ENCODE peak calls at places on chromosomes 7 and 10, in seven cellular contexts. M, A, S, B, R, P and I are unnamed samples.
A peak's percentile ranks its signal among the peaks of the same experiment; 100 is the strongest.

GRCh38 chr10:2279666-2280065 is 542.3 kb upstream of the ADARB2 start:
- DNase-seq in M (no peak), A (no peak), S (no peak), B (no peak), R (no peak), P (no peak), I (no peak)

GRCh38 chr10:126216221-126216701 is 172.0 kb downstream of the ADAM12 start:
- DNase-seq in M (no peak), A (no peak), S (no peak), B (no peak), R (no peak), P (no peak), I (no peak)

GRCh38 chr10:110392860-110393732 is 88.4 kb upstream of the SMNDC1 start:
- DNase-seq in M (peak; percentile 55), A (peak; percentile 43), S (no peak), B (no peak), R (no peak), P (no peak), I (no peak)

GRCh38 chr10:95798307-95798850 is 42.4 kb downstream of the ENTPD1 start:
- DNase-seq in M (no peak), A (no peak), S (no peak), B (no peak), R (no peak), P (no peak), I (no peak)

GRCh38 chr7:105532709-105533460 is 884 bp downstream of the RINT1 start:
- DNase-seq in M (no peak), A (no peak), S (no peak), B (no peak), R (no peak), P (no peak), I (no peak)

GRCh38 chr7:90624128-90624980 is 28.2 kb downstream of the CDK14 start:
- DNase-seq in M (peak; percentile 66), A (no peak), S (no peak), B (no peak), R (no peak), P (no peak), I (no peak)

GRCh38 chr10:101485681-101486554 is 102.1 kb downstream of the POLL start:
- DNase-seq in M (no peak), A (no peak), S (no peak), B (no peak), R (no peak), P (no peak), I (no peak)

GRCh38 chr10:79342295-79342761 is 4.9 kb upstream of the PPIF start:
- DNase-seq in M (no peak), A (no peak), S (no peak), B (no peak), R (no peak), P (peak; percentile 49), I (peak; percentile 50)

GRCh38 chr7:85150624-85151023 is 36.2 kb downstream of the SEMA3D start:
- DNase-seq in M (peak; percentile 43), A (no peak), S (no peak), B (no peak), R (no peak), P (no peak), I (no peak)

GRCh38 chr7:143479055-143479766 is 1.5 kb downstream of the TAS2R41 start:
- DNase-seq in M (no peak), A (no peak), S (no peak), B (no peak), R (no peak), P (no peak), I (no peak)

GRCh38 chr10:110144526-110144925 is 62.9 kb upstream of the MXI1 start:
- DNase-seq in M (no peak), A (no peak), S (no peak), B (no peak), R (no peak), P (no peak), I (no peak)

GRCh38 chr7:5383314-5384098 is 40.1 kb downstream of the TNRC18 start:
- DNase-seq in M (no peak), A (no peak), S (no peak), B (no peak), R (no peak), P (no peak), I (no peak)

GRCh38 chr10:79059859-79060379 is 8.8 kb upstream of the ZMIZ1 start:
- DNase-seq in M (no peak), A (no peak), S (no peak), B (no peak), R (no peak), P (peak; percentile 86), I (no peak)

GRCh38 chr7:36153571-36154097 is 580 bp downstream of the EEPD1 start:
- DNase-seq in M (no peak), A (no peak), S (no peak), B (no peak), R (peak; percentile 66), P (no peak), I (no peak)

GRCh38 chr10:5510281-5511072 is 11.1 kb upstream of the CALML5 start:
- DNase-seq in M (no peak), A (no peak), S (no peak), B (no peak), R (no peak), P (no peak), I (no peak)

GRCh38 chr7:45591101-45591906 is 17.1 kb downstream of the ADCY1 start:
- DNase-seq in M (no peak), A (no peak), S (no peak), B (no peak), R (no peak), P (no peak), I (peak; percentile 60)

GRCh38 chr10:102003541-102003940 is 52.4 kb downstream of the ARMH3 start:
- DNase-seq in M (peak; percentile 38), A (no peak), S (no peak), B (no peak), R (no peak), P (no peak), I (no peak)

GRCh38 chr7:103113164-103113563 is 35.7 kb downstream of the NAPEPLD start:
- DNase-seq in M (peak; percentile 98), A (peak; percentile 59), S (no peak), B (peak; percentile 91), R (no peak), P (no peak), I (no peak)

GRCh38 chr10:124680675-124681074 is 63.5 kb downstream of the FAM53B start:
- DNase-seq in M (no peak), A (no peak), S (no peak), B (no peak), R (no peak), P (no peak), I (no peak)

GRCh38 chr10:88372051-88372450 is 211.1 kb downstream of the RNLS start:
- DNase-seq in M (no peak), A (no peak), S (no peak), B (no peak), R (no peak), P (no peak), I (no peak)

GRCh38 chr10:118571123-118571522 is 24.3 kb downstream of the PRLHR start:
- DNase-seq in M (no peak), A (no peak), S (no peak), B (no peak), R (no peak), P (no peak), I (peak; percentile 25)

GRCh38 chr10:92208736-92209135 is 82.1 kb downstream of the CPEB3 start:
- DNase-seq in M (peak; percentile 61), A (no peak), S (no peak), B (no peak), R (no peak), P (no peak), I (no peak)

GRCh38 chr7:17943006-17943405 is 2.7 kb upstream of the SNX13 start:
- DNase-seq in M (no peak), A (no peak), S (no peak), B (no peak), R (no peak), P (no peak), I (no peak)

GRCh38 chr7:17946591-17946990 is 6.3 kb upstream of the SNX13 start:
- DNase-seq in M (no peak), A (no peak), S (no peak), B (no peak), R (peak; percentile 19), P (no peak), I (no peak)

GRCh38 chr7:17947606-17948005 is 7.3 kb upstream of the SNX13 start:
- DNase-seq in M (no peak), A (no peak), S (no peak), B (no peak), R (no peak), P (no peak), I (no peak)

GRCh38 chr7:17942231-17942630 is 1.9 kb upstream of the SNX13 start:
- DNase-seq in M (no peak), A (no peak), S (no peak), B (no peak), R (no peak), P (no peak), I (no peak)

GRCh38 chr7:17944720-17945119 is 4.4 kb upstream of the SNX13 start:
- DNase-seq in M (no peak), A (no peak), S (no peak), B (no peak), R (no peak), P (no peak), I (no peak)
- TF ChIP-seq CTCF in M (no peak), A (peak; percentile 23), S (no peak), B (peak; percentile 37), R (peak; percentile 41), P (no peak), I (peak; percentile 59)

GRCh38 chr7:75687246-75688088 is 51.3 kb downstream of the HIP1 start:
- DNase-seq in M (no peak), A (no peak), S (no peak), B (no peak), R (no peak), P (no peak), I (no peak)
- TF ChIP-seq CTCF in M (no peak), A (no peak), S (no peak), B (no peak), R (no peak), P (peak; percentile 13), I (no peak)

GRCh38 chr10:69064762-69065328 is 23.1 kb upstream of the SRGN start:
- DNase-seq in M (no peak), A (no peak), S (no peak), B (no peak), R (no peak), P (no peak), I (no peak)
- TF ChIP-seq CTCF in M (no peak), A (no peak), S (no peak), B (no peak), R (no peak), P (no peak), I (no peak)

DNA sequence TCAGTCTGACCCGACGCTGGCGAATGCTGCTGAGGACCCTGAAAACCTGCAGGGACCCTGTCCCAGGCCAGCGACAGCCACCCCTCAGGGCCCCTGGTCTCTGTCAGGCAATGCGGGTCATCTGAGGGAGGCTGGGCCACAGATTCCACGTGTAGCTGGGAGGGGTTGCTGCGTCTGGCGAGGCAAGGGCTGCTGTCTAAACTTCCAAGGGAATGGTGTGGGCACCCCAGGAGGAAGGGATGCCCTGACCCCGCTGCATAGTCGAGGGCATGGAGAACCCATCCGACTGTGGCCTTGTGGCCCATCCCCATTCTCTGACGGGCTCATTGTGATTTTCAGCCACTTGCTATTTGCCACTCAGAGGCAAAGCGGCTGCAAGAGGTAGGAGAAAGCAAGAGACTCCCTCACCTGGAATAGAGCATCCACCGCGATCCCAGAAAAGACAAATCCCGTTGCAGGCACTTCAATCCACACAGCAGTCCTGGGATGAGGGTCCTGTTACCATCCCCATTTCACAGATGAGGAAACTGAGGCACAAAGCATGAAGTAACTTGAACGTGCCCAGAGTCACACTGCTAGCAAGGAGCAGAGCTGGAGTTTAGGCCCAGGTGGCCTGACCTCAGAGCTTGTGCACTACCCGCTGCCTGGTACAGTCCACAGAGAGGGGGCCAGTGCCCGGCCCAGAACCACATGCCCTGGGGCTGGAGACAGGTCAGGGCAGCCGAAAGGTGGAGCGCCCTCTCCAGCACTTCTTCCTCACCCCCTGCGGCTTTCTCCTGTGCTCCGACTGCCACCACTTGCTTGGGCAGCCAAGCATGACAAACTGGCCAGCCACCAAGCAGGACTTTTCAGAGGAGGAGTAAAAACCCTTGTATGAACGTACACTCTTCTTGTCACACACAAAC is 163.8 kb upstream of the KLF14 start:
- DNase-seq in M (no peak), A (no peak), S (no peak), B (no peak), R (peak; percentile 39), P (no peak), I (no peak)
- TF ChIP-seq CTCF in M (no peak), A (no peak), S (no peak), B (no peak), R (no peak), P (no peak), I (no peak)